ENCODE peak calls at places on chromosomes 4 and X, in six cellular contexts. D is AG04449, N is NCI-H748 treated with DMSO at 0.1 percent for 48 hours, L is SK-N-DZ, F is upper lobe of left lung, Q is SIG-M5. X is an unnamed sample.

GRCh38 chrX:106906361-106906760 is 3.2 kb upstream of the RIPPLY1 start:
- DNase-seq in D (no peak), N (no peak), L (no peak), F (no peak), Q (no peak), X (no peak)

GRCh38 chr4:89572224-89572858 is 264.6 kb downstream of the SNCA start:
- DNase-seq in D (no peak), N (peak), L (no peak), F (no peak), Q (no peak), X (no peak)

GRCh38 chr4:80465238-80465637 is 129.7 kb downstream of the CFAP299 start:
- DNase-seq in D (no peak), N (no peak), L (no peak), F (no peak), Q (no peak), X (no peak)

GRCh38 chr4:185682236-185682635 is 129.8 kb downstream of the SORBS2 start:
- DNase-seq in D (peak), N (no peak), L (no peak), F (no peak), Q (no peak), X (peak)

GRCh38 chrX:102516314-102516936 is at the start of gene TMSB15A:
- DNase-seq in D (no peak), N (peak), L (peak), F (peak), Q (no peak), X (no peak)

GRCh38 chrX:132740316-132741123 is 217.9 kb downstream of the HS6ST2 start:
- DNase-seq in D (no peak), N (no peak), L (no peak), F (no peak), Q (no peak), X (no peak)

GRCh38 chr4:73918058-73918457 is 48.9 kb downstream of the CXCL1 start:
- DNase-seq in D (no peak), N (no peak), L (no peak), F (no peak), Q (no peak), X (no peak)

GRCh38 chr4:166577639-166578038 is 656.7 kb downstream of the SPOCK3 start:
- DNase-seq in D (no peak), N (no peak), L (no peak), F (no peak), Q (no peak), X (no peak)

GRCh38 chr4:37243061-37243460 is 1.5 kb upstream of the NWD2 start:
- DNase-seq in D (no peak), N (peak), L (peak), F (no peak), Q (no peak), X (no peak)

GRCh38 chr4:46830971-46831454 is 78.0 kb downstream of the COX7B2 start:
- DNase-seq in D (no peak), N (no peak), L (no peak), F (peak), Q (no peak), X (no peak)

GRCh38 chr4:121256346-121256745 is 92.2 kb upstream of the TNIP3 start:
- DNase-seq in D (peak), N (no peak), L (no peak), F (no peak), Q (peak), X (peak)

GRCh38 chr4:74320559-74321118 is 12.4 kb downstream of the EPGN start:
- DNase-seq in D (no peak), N (peak), L (peak), F (no peak), Q (peak), X (no peak)

GRCh38 chr4:126961661-126962060 is 671.1 kb upstream of the INTU start:
- DNase-seq in D (no peak), N (no peak), L (no peak), F (no peak), Q (no peak), X (no peak)

GRCh38 chr4:24991015-24991414 is 39.7 kb downstream of the LGI2 start:
- DNase-seq in D (no peak), N (no peak), L (no peak), F (no peak), Q (no peak), X (peak)

GRCh38 chrX:120797201-120797938 is 78.3 kb downstream of the CT47B1 start:
- DNase-seq in D (no peak), N (no peak), L (no peak), F (no peak), Q (no peak), X (no peak)

GRCh38 chr4:143554728-143555597 is 41.5 kb downstream of the SMARCA5 start:
- DNase-seq in D (no peak), N (no peak), L (no peak), F (no peak), Q (no peak), X (no peak)

GRCh38 chr4:141132689-141133145 is 552 bp downstream of the RNF150 start:
- DNase-seq in D (no peak), N (no peak), L (peak), F (no peak), Q (no peak), X (no peak)

GRCh38 chr4:8756816-8757215 is 114.8 kb downstream of the HMX1 start:
- DNase-seq in D (no peak), N (no peak), L (no peak), F (no peak), Q (no peak), X (no peak)

GRCh38 chr4:61866357-61867030 is 666.4 kb downstream of the ADGRL3 start:
- DNase-seq in D (no peak), N (no peak), L (no peak), F (no peak), Q (no peak), X (no peak)

GRCh38 chr4:113094802-113095201 is 45.3 kb downstream of the ANK2 start:
- DNase-seq in D (peak), N (peak), L (peak), F (no peak), Q (no peak), X (no peak)

GRCh38 chrX:53831662-53832635 is 145.4 kb upstream of the HUWE1 start:
- DNase-seq in D (no peak), N (peak), L (peak), F (no peak), Q (no peak), X (no peak)

GRCh38 chr4:177070533-177070932 is 239.1 kb upstream of the NEIL3 start:
- DNase-seq in D (no peak), N (no peak), L (no peak), F (no peak), Q (no peak), X (no peak)

GRCh38 chrX:50691820-50692219 is 122.2 kb downstream of the SHROOM4 start:
- DNase-seq in D (no peak), N (peak), L (peak), F (no peak), Q (no peak), X (no peak)

GRCh38 chrX:87526281-87526680 is 8.7 kb downstream of the KLHL4 start:
- DNase-seq in D (no peak), N (no peak), L (no peak), F (no peak), Q (no peak), X (no peak)

GRCh38 chrX:43707812-43708548 is 51.9 kb downstream of the MAOA start:
- DNase-seq in D (no peak), N (no peak), L (no peak), F (no peak), Q (no peak), X (no peak)

GRCh38 chrX:3351287-3351686 is 4.8 kb upstream of the MXRA5 start:
- DNase-seq in D (no peak), N (no peak), L (no peak), F (no peak), Q (no peak), X (no peak)

GRCh38 chr4:3299122-3299521 is 6.3 kb downstream of the RGS12 start:
- DNase-seq in D (no peak), N (no peak), L (no peak), F (no peak), Q (no peak), X (no peak)